ENCODE peak calls at places on chromosomes 1 and 21, in five cellular contexts. C, B, Y, K and A are unnamed samples.

GRCh38 chr1:150877220-150877516 is 769 bp upstream of the ARNT start:
- DNase-seq in K (no peak), Y (no peak), C (no peak), B (no peak), A (no peak)

GRCh38 chr1:186882372-186883134 is 53.8 kb downstream of the PLA2G4A start:
- DNase-seq in C (no peak), K (no peak), B (no peak), Y (no peak), A (no peak)

GRCh38 chr1:18575620-18576019 is 55.0 kb upstream of the PAX7 start:
- DNase-seq in K (peak), C (no peak), Y (no peak), B (no peak), A (no peak)

GRCh38 chr1:108531429-108531828 is 28.5 kb upstream of the EEIG2 start:
- DNase-seq in Y (no peak), C (no peak), B (no peak), K (no peak), A (no peak)

GRCh38 chr1:119069682-119070081 is 70.8 kb downstream of the WARS2 start:
- DNase-seq in Y (no peak), K (no peak), C (no peak), B (no peak), A (no peak)

GRCh38 chr1:151056149-151056548 is 3.3 kb downstream of the CDC42SE1 start:
- DNase-seq in Y (no peak), K (no peak), B (no peak), C (no peak), A (no peak)

GRCh38 chr21:36966846-36967657 is 583 bp upstream of the HLCS start:
- DNase-seq in Y (no peak), B (peak), C (no peak), K (no peak), A (no peak)

GRCh38 chr1:207241164-207241934 is 80.1 kb upstream of the CD55 start:
- DNase-seq in Y (no peak), B (no peak), K (no peak), C (no peak), A (no peak)

GRCh38 chr1:209675567-209676154 is 449 bp downstream of the G0S2 start:
- DNase-seq in K (peak), C (no peak), Y (no peak), B (peak), A (no peak)

GRCh38 chr1:198676253-198676652 is 37.4 kb downstream of the PTPRC start:
- DNase-seq in C (no peak), B (no peak), Y (no peak), K (no peak), A (no peak)

GRCh38 chr1:58611986-58612385 is 34.9 kb upstream of the TACSTD2 start:
- DNase-seq in C (no peak), Y (peak), B (no peak), K (no peak), A (no peak)

GRCh38 chr1:105386489-105386888 is 1636.8 kb downstream of the AMY1C start:
- DNase-seq in Y (no peak), B (no peak), C (no peak), K (no peak), A (no peak)

GRCh38 chr1:51175278-51175677 is 60.8 kb upstream of the RNF11 start:
- DNase-seq in K (no peak), C (no peak), Y (no peak), B (no peak), A (no peak)

GRCh38 chr1:152926091-152926490 is 17.7 kb downstream of the IVL start:
- DNase-seq in K (no peak), B (no peak), C (no peak), Y (peak), A (no peak)

GRCh38 chr1:6519935-6520621 is 28.6 kb upstream of the PLEKHG5 start:
- DNase-seq in B (no peak), C (no peak), K (no peak), Y (no peak), A (peak)

GRCh38 chr1:101193733-101194169 is 43.1 kb upstream of the S1PR1 start:
- DNase-seq in C (no peak), K (no peak), Y (no peak), B (no peak), A (no peak)

GRCh38 chr1:41404308-41404755 is 43.1 kb downstream of the FOXO6 start:
- DNase-seq in C (no peak), Y (peak), B (no peak), K (peak), A (no peak)